ENCODE peak calls at places on chromosome 4, in seven cellular contexts. M is lung, A is lower leg skin, I is endodermal cell, Y is left ventricle myocardium inferior, U is psoas muscle, R is tibial artery. K is an unnamed sample.

GRCh38 chr4:14059006-14059405 is 431.5 kb upstream of the BOD1L1 start:
- DNase-seq in Y (no peak), I (no peak), U (no peak), M (no peak), A (no peak), R (no peak), K (no peak)

GRCh38 chr4:103754844-103755243 is 35.1 kb upstream of the TACR3 start:
- DNase-seq in R (no peak), I (no peak), Y (no peak), A (no peak), M (no peak), U (no peak), K (no peak)

GRCh38 chr4:167555338-167556022 is 321.2 kb upstream of the SPOCK3 start:
- DNase-seq in R (no peak), I (no peak), M (no peak), Y (no peak), A (no peak), U (no peak), K (no peak)

GRCh38 chr4:610411-611261 is 14.7 kb upstream of the PDE6B start:
- DNase-seq in I (peak), A (peak), Y (peak), M (no peak), R (peak), U (no peak), K (no peak)

GRCh38 chr4:88177981-88178632 is 19.7 kb upstream of the ABCG2 start:
- DNase-seq in M (peak), R (no peak), A (no peak), Y (no peak), U (no peak), I (peak), K (no peak)

GRCh38 chr4:40628888-40629287 is 776 bp downstream of the RBM47 start:
- DNase-seq in Y (no peak), M (no peak), I (no peak), A (no peak), U (no peak), R (no peak), K (no peak)

GRCh38 chr4:101102114-101102752 is 245.1 kb downstream of the PPP3CA start:
- DNase-seq in I (no peak), Y (peak), M (no peak), R (peak), A (peak), U (peak), K (no peak)

GRCh38 chr4:168541608-168541953 is 44.7 kb downstream of the PALLD start:
- DNase-seq in R (no peak), A (no peak), Y (no peak), M (no peak), I (no peak), U (no peak), K (no peak)

GRCh38 chr4:19736968-19737756 is 514.5 kb upstream of the SLIT2 start:
- DNase-seq in U (no peak), R (no peak), M (no peak), Y (no peak), I (no peak), A (no peak), K (no peak)

GRCh38 chr4:71201817-71202576 is 136.8 kb upstream of the SLC4A4 start:
- DNase-seq in R (no peak), U (no peak), M (no peak), Y (no peak), A (no peak), I (no peak), K (no peak)

GRCh38 chr4:54661156-54661555 is 3.4 kb downstream of the KIT start:
- DNase-seq in M (no peak), I (no peak), A (no peak), Y (no peak), R (no peak), U (no peak), K (no peak)

DNA sequence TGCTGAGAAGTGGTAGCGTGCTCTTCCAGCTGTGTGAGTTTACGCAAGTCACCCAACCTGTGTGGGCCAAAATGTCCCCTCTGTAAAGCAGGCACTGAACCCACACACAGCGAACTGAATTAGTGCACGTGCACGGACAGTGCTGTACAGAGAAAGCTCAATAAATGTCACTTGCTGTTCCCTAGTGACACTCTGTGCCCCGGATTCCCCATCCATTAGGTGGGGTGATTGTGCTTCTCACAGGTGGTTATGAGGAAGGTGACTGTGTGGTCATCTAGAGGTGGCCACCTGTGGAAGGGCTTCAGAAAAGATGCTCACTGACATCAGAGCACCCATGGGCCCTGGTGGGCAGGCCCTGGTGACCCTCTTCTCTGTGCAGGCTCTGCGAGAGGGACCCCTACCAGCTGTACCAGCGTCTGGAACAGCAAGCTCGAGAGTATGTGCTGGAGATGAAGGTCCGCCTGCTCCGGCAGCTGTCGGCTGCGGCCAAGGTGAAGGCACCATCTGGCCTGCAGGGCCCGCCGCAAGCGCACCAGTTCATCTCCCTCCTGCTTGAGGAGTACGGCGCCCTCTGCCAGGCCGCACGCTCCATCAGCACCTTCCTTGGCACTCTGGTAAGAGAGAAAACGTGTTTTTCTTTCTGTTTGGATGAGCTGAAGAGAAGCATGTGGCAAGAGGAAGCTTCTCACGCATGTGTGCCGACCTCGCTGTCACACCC is 94.3 kb downstream of the FAM193A start:
- DNase-seq in Y (no peak), I (peak), M (no peak), U (no peak), R (peak), A (peak), K (no peak)
- TF ChIP-seq CTCF in Y (no peak), I (peak), M (no peak), U (no peak), R (no peak), A (no peak), K (no peak)

DNA sequence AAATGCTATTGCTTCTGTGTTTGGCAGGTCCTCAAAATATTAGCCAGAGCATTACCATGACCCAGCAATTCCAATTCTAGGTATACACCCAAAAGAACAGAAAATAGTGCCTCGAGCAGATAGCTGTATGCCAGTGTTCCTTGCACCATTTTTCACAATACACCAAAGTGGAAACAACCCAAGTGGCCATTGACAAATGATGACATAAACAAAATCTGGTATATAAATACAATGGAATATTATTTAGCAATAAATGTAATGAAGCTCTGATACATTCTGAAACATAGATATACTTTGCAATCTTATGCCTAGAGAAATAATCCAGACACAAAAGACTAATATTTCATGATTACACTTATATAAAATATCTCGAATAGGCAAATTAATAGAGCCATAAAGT is 451.8 kb upstream of the PCDH7 start:
- DNase-seq in M (no peak), U (no peak), I (no peak), A (no peak), R (no peak), Y (no peak), K (no peak)
- TF ChIP-seq CTCF in M (no peak), U (no peak), I (no peak), A (no peak), R (no peak), Y (no peak), K (no peak)

GRCh38 chr4:37609621-37610020 is 76.6 kb downstream of the RELL1 start:
- DNase-seq in R (no peak), M (no peak), A (no peak), I (no peak), Y (no peak), U (no peak), K (no peak)
- TF ChIP-seq CTCF in R (no peak), M (no peak), A (no peak), I (no peak), Y (no peak), U (no peak), K (no peak)

DNA sequence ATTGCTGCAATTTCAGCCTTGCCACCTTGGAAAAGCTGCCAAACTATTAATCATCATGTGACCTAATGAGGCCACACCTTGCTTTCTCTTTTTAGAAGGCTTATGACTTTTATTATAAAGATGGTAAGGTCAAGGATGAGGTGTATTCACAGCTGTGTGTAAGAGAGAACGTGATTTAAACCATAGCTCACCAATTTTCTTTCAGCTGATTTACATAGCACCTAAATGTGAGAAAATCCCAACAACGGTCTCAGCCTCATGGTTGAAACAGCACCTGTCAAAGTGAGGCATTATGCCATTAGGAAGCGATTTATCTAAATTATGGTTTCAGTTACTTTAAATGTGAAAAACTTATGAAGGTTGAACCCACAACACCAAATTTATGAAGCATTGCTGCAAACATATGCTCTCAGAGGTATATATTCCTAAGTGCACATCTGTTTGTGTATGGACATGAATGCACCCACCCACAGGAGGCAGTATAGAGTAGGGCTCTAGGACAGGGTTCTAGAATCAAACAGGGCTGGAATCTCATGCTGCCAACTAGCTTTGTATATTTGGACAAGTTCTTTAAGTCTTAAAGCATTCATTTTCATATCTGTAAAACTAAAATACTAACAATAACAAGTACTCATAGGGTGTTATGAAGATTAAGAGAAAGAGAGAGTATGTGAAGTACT is 40.7 kb downstream of the ANXA3 start:
- DNase-seq in Y (no peak), I (peak), M (no peak), R (no peak), U (no peak), A (no peak), K (no peak)
- TF ChIP-seq CTCF in Y (no peak), I (peak), M (no peak), R (no peak), U (no peak), A (no peak), K (peak)

GRCh38 chr4:162499478-162499877 is 335.7 kb upstream of the FSTL5 start:
- DNase-seq in M (no peak), I (no peak), R (no peak), U (no peak), A (no peak), Y (no peak), K (peak)
- TF ChIP-seq CTCF in M (no peak), I (peak), R (peak), U (no peak), A (no peak), Y (peak), K (no peak)

GRCh38 chr4:148227147-148227546 is 215.1 kb downstream of the NR3C2 start:
- DNase-seq in A (no peak), I (no peak), R (no peak), U (no peak), M (no peak), Y (no peak), K (no peak)

GRCh38 chr4:148225639-148226038 is 216.6 kb downstream of the NR3C2 start:
- DNase-seq in I (no peak), M (no peak), Y (no peak), U (no peak), A (no peak), R (no peak), K (no peak)

GRCh38 chr4:148224476-148224875 is 217.7 kb downstream of the NR3C2 start:
- DNase-seq in Y (no peak), U (no peak), A (no peak), I (no peak), M (no peak), R (no peak), K (no peak)

GRCh38 chr4:148226341-148226740 is 215.9 kb downstream of the NR3C2 start:
- DNase-seq in A (no peak), R (no peak), Y (no peak), U (no peak), M (no peak), I (no peak), K (no peak)

DNA sequence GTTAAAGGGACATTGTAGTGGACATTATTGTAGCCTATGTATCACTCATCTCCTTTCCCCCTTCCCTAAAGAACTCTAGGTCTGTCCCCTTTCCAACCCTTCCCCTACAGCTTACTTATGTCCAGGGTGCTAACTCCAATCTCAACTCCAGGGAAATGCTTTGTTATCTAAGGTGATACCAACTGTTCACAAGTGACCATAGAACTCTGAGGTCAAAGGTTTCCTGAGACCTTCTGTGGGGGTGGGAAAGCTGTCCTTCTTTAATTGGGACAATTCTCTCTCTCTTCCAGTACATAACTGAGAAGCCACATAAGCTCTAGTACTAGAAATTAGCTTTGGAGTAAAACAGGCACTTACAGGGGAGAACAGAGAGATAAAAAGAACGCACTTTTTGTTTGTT is 212.4 kb downstream of the NR3C2 start:
- DNase-seq in U (no peak), M (no peak), Y (no peak), A (no peak), I (no peak), R (no peak), K (no peak)
- TF ChIP-seq CTCF in U (no peak), M (no peak), Y (no peak), A (no peak), I (no peak), R (no peak), K (no peak)

GRCh38 chr4:8175686-8176085 is 17.1 kb upstream of the ABLIM2 start:
- DNase-seq in U (no peak), R (no peak), A (no peak), M (no peak), I (no peak), Y (no peak), K (no peak)

GRCh38 chr4:8174970-8175369 is 16.4 kb upstream of the ABLIM2 start:
- DNase-seq in R (no peak), A (no peak), Y (no peak), U (no peak), I (no peak), M (no peak), K (no peak)

GRCh38 chr4:8177544-8177943 is 18.9 kb upstream of the ABLIM2 start:
- DNase-seq in M (no peak), A (no peak), Y (no peak), I (peak), U (no peak), R (no peak), K (no peak)

GRCh38 chr4:8177956-8178355 is 19.3 kb upstream of the ABLIM2 start:
- DNase-seq in I (peak), U (no peak), R (no peak), Y (no peak), M (no peak), A (no peak), K (no peak)

DNA sequence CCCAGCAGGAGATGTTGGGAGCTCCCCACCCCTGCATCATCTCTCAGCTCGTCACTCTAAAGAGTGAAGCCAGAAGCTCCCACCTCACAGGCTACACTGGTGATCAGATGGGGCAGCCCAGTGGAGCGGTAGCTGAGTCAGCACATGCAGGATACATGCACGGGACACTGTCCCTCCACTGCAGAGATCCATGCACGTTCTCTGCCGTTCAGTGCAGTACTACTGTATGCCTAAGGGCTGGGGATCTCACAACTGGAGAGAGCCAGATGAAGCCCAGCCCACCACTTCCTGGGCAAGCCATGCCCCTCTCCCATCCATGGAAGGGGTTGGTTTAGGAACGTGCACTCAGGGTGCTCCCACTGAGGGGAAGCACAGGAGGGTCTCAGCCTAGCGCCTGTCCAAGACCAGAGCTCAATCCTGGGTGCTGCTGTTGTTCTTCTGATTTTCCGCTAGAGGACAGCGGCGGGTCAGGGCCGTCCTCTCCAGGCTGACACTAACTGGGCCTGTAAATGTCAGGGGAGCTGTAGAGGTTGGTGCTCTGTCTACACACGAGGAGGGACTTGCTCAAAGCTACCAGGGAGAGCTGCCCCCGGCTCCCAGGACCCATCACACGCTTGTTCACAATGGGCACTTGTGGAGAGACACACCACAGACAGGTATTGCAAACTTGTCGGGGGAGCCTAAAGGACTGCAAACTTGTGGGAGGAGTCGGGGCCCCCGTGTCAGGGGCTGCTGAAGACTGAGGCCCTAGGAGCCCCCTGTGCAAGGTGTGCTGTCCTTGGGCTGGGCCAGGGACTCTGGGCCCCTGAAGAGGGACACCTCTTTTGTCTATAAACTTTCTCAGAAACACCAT is 18.2 kb upstream of the ABLIM2 start:
- DNase-seq in M (no peak), I (peak), R (no peak), A (no peak), Y (no peak), U (no peak), K (peak)
- TF ChIP-seq CTCF in M (peak), I (peak), R (peak), A (no peak), Y (peak), U (peak), K (peak)